ENCODE peak calls at places on chromosomes 3 and 15, in five cellular contexts. R is neuronal stem cell, V is mesenchymal stem cell, W is IMR-90, B is H1. T is an unnamed sample.

GRCh38 chr3:59118928-59119327 is 69.1 kb upstream of the CFAP20DC start:
- DNase-seq in R (no peak), V (no peak), W (no peak), B (no peak), T (no peak)

GRCh38 chr3:18648868-18649450 is 223.8 kb upstream of the SATB1 start:
- DNase-seq in R (no peak), V (no peak), W (no peak), B (no peak), T (no peak)

GRCh38 chr15:98525625-98526024 is 122.7 kb upstream of the IGF1R start:
- DNase-seq in R (no peak), V (no peak), W (no peak), B (no peak), T (no peak)

GRCh38 chr15:78978601-78979179 is 33.8 kb upstream of the CTSH start:
- DNase-seq in R (no peak), V (no peak), W (no peak), B (no peak), T (no peak)

GRCh38 chr3:52528596-52529375 is 4.9 kb downstream of the NT5DC2 start:
- DNase-seq in R (no peak), V (no peak), W (no peak), B (no peak), T (no peak)

GRCh38 chr3:133532951-133533350 is 40.5 kb upstream of the CDV3 start:
- DNase-seq in R (no peak), V (peak; percentile 40), W (peak; percentile 81), B (no peak), T (peak; percentile 33)

GRCh38 chr15:57422113-57422754 is 45.9 kb downstream of the CGNL1 start:
- DNase-seq in R (no peak), V (no peak), W (no peak), B (no peak), T (no peak)

GRCh38 chr3:27353221-27353620 is 16.0 kb downstream of the NEK10 start:
- DNase-seq in R (no peak), V (no peak), W (peak; percentile 15), B (no peak), T (no peak)

GRCh38 chr3:157232146-157232545 is 72.2 kb upstream of the CCNL1 start:
- DNase-seq in R (no peak), V (no peak), W (no peak), B (no peak), T (no peak)

GRCh38 chr3:8607285-8608040 is 37.1 kb downstream of the SSUH2 start:
- DNase-seq in R (peak; percentile 46), V (peak; percentile 91), W (peak; percentile 78), B (peak; percentile 50), T (peak; percentile 25)

GRCh38 chr3:64354221-64354620 is 129.0 kb upstream of the PRICKLE2 start:
- DNase-seq in R (no peak), V (peak; percentile 52), W (peak; percentile 47), B (no peak), T (peak; percentile 6)

GRCh38 chr15:33425149-33425548 is 114.4 kb downstream of the RYR3 start:
- DNase-seq in R (no peak), V (no peak), W (peak; percentile 3), B (no peak), T (no peak)

GRCh38 chr3:193910886-193911738 is 224.8 kb upstream of the HES1 start:
- DNase-seq in R (no peak), V (peak; percentile 13), W (no peak), B (no peak), T (no peak)

GRCh38 chr15:98754283-98755022 is 106.1 kb downstream of the IGF1R start:
- DNase-seq in R (peak; percentile 46), V (peak; percentile 57), W (peak; percentile 41), B (peak; percentile 45), T (no peak)

GRCh38 chr3:197801801-197802504 is 10.9 kb downstream of the LRCH3 start:
- DNase-seq in R (no peak), V (peak; percentile 49), W (peak; percentile 51), B (no peak), T (peak; percentile 56)

GRCh38 chr3:17322106-17322793 is 420.2 kb downstream of the TBC1D5 start:
- DNase-seq in R (no peak), V (no peak), W (no peak), B (no peak), T (no peak)

GRCh38 chr3:13158871-13159270 is 85.6 kb upstream of the IQSEC1 start:
- DNase-seq in R (no peak), V (no peak), W (no peak), B (no peak), T (peak; percentile 38)

GRCh38 chr3:13158441-13158840 is 85.2 kb upstream of the IQSEC1 start:
- DNase-seq in R (no peak), V (no peak), W (no peak), B (no peak), T (no peak)

GRCh38 chr3:13159890-13160289 is 86.7 kb upstream of the IQSEC1 start:
- DNase-seq in R (no peak), V (no peak), W (no peak), B (no peak), T (peak; percentile 92)

GRCh38 chr3:13160619-13161018 is 87.4 kb upstream of the IQSEC1 start:
- DNase-seq in R (no peak), V (no peak), W (no peak), B (no peak), T (no peak)

DNA sequence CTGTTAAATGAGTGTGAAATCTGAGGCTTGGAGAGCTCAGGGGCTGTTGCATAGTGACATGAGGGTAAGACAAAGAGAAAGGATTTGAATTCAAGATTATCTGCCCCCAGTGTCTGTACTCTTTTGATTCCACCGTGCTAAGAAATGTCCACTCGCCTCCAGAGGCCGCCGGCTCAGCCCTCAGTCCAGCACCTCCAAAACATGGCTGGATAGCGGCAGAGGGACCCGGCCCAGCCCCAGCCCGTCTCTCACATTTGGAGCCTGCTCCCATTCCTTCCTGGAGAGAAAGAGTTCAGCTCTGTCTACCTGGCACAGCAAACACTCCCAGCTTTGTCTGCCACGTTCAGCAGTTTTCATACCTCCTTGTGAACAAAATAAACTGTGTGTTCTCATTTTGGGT is 84.8 kb upstream of the IQSEC1 start:
- DNase-seq in R (no peak), V (no peak), W (no peak), B (no peak), T (no peak)
- H3K14ac ChIP-seq in R (no peak overlapping the region), V (no peak overlapping the region), W (no peak overlapping the region), B (no peak overlapping the region), T (no peak overlapping the region)

GRCh38 chr3:100868894-100869293 is 124.3 kb downstream of the ABI3BP start:
- DNase-seq in R (no peak), V (no peak), W (no peak), B (no peak), T (no peak)
- H3K4me2 ChIP-seq in R (no peak overlapping the region), V (no peak overlapping the region), W (no peak overlapping the region), B (no peak overlapping the region), T (no peak overlapping the region)

DNA sequence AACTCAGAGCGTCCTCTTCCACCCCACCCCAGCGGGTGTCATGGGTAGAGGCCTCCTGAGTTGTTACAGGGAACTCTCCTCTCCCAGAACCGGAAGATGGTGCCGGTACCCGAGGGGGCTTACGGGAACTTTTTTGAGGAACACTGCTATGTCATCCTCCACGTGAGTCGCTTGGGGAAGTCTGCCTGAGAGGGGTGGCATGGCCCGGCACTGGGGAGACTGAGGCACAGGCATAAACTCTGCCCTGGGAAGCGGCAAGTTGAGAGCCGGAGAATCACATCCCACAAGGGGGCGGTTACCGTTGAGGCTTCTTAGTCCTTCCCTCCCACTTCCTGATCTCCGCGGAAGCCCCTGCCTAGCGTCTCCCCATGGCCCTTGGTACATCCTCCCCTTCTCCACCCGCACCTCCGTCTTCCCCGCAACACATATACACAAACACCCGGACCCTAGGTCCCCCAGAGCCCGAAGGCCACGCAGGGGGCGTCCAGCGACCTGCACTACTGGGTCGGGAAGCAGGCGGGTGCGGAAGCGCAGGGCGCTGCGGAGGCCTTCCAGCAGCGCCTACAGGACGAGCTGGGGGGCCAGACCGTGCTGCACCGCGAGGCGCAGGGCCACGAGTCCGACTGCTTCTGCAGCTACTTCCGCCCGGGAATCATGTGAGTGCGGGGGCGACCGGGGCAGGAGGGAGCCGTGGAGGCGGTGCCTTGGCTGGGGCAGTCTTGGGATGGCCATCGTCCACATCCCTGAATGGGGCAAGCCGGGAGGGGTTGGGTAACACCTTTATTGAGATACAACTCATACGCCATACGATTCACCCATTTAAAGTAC is 3.4 kb downstream of the VILL start:
- DNase-seq in R (peak; percentile 17), V (peak; percentile 53), W (peak; percentile 75), B (peak; percentile 80), T (peak; percentile 50)
- H3K14ac ChIP-seq in R (peak overlapping the region; percentile 95), V (peak overlapping the region; percentile 90), W (peak overlapping the region; percentile 91), B (no peak overlapping the region), T (peak overlapping the region; percentile 75)

GRCh38 chr15:52518487-52518886 is 10.2 kb downstream of the MYO5A start:
- DNase-seq in R (no peak), V (no peak), W (peak; percentile 63), B (no peak), T (no peak)
- H3K4me2 ChIP-seq in R (no peak overlapping the region), V (no peak overlapping the region), W (no peak overlapping the region), B (no peak overlapping the region), T (no peak overlapping the region)

GRCh38 chr3:14290631-14291385 is 111.6 kb upstream of the SLC6A6 start:
- DNase-seq in R (no peak), V (peak; percentile 30), W (no peak), B (no peak), T (no peak)
- H3K14ac ChIP-seq in R (no peak overlapping the region), V (no peak overlapping the region), W (peak overlapping the region; percentile 23), B (no peak overlapping the region), T (peak overlapping the region; percentile 57)

T was measured in trophoblast cell.